ENCODE peak calls at places on chromosome 12, in six cellular contexts. J is PC-3, R is GM23248, U is neural progenitor cell, W is SK-N-SH, B is hepatocyte. Z is an unnamed sample.

GRCh38 chr12:107091989-107092641 is 1.2 kb downstream of the CRY1 start:
- DNase-seq in J (peak; percentile 97), R (peak; percentile 95), U (peak; percentile 85), W (peak; percentile 57), B (peak; percentile 91), Z (peak; percentile 20)

GRCh38 chr12:120669055-120669828 is 17.7 kb upstream of the MLEC start:
- DNase-seq in J (peak; percentile 37), R (peak; percentile 83), U (peak; percentile 62), W (peak; percentile 83), B (peak; percentile 65), Z (peak; percentile 72)

GRCh38 chr12:40078201-40078730 is 27.6 kb downstream of the SLC2A13 start:
- DNase-seq in J (no peak), R (peak; percentile 5), U (no peak), W (no peak), B (no peak), Z (no peak)

GRCh38 chr12:79174656-79175055 is 310.1 kb downstream of the SYT1 start:
- DNase-seq in J (peak; percentile 70), R (peak; percentile 79), U (no peak), W (no peak), B (peak; percentile 46), Z (peak; percentile 4)

GRCh38 chr12:52716061-52716460 is 12.7 kb upstream of the KRT77 start:
- DNase-seq in J (no peak), R (no peak), U (no peak), W (no peak), B (no peak), Z (no peak)

GRCh38 chr12:26195250-26195640 is at the start of gene SSPN:
- DNase-seq in J (peak; percentile 54), R (peak; percentile 64), U (peak; percentile 62), W (peak; percentile 80), B (peak; percentile 69), Z (no peak)

GRCh38 chr12:93361159-93361919 is 16.4 kb upstream of the NUDT4 start:
- DNase-seq in J (no peak), R (peak; percentile 89), U (no peak), W (no peak), B (no peak), Z (no peak)

GRCh38 chr12:119783787-119784186 is 93.3 kb downstream of the CIT start:
- DNase-seq in J (no peak), R (no peak), U (no peak), W (no peak), B (no peak), Z (no peak)

GRCh38 chr12:45216983-45217485 is 1.1 kb downstream of the ANO6 start:
- DNase-seq in J (peak; percentile 14), R (peak; percentile 47), U (no peak), W (peak; percentile 65), B (no peak), Z (peak; percentile 14)

GRCh38 chr12:64390275-64390851 is at the start of gene C12orf56:
- DNase-seq in J (no peak), R (peak; percentile 67), U (peak; percentile 55), W (no peak), B (peak; percentile 42), Z (no peak)

GRCh38 chr12:43637116-43637515 is 85.1 kb upstream of the ADAMTS20 start:
- DNase-seq in J (no peak), R (no peak), U (no peak), W (no peak), B (no peak), Z (no peak)

GRCh38 chr12:8658361-8658760 is 4.3 kb downstream of the MFAP5 start:
- DNase-seq in J (peak; percentile 3), R (peak; percentile 88), U (peak; percentile 34), W (no peak), B (no peak), Z (no peak)

GRCh38 chr12:40692617-40693502 is 621 bp downstream of the CNTN1 start:
- DNase-seq in J (no peak), R (peak; percentile 36), U (peak; percentile 37), W (peak; percentile 66), B (peak; percentile 25), Z (no peak)

GRCh38 chr12:93571854-93572711 is at the start of gene SOCS2:
- DNase-seq in J (peak; percentile 20), R (peak; percentile 75), U (peak; percentile 80), W (peak; percentile 84), B (peak; percentile 63), Z (no peak)

GRCh38 chr12:113214938-113215400 is 6.3 kb upstream of the TPCN1 start:
- DNase-seq in J (peak; percentile 99), R (peak; percentile 99), U (no peak), W (peak; percentile 45), B (peak; percentile 63), Z (peak; percentile 76)

GRCh38 chr12:70645494-70646317 is 8.5 kb upstream of the PTPRB start:
- DNase-seq in J (peak; percentile 97), R (peak; percentile 96), U (no peak), W (no peak), B (peak; percentile 52), Z (no peak)

GRCh38 chr12:18430425-18431048 is 169.2 kb downstream of the PIK3C2G start:
- DNase-seq in J (peak; percentile 69), R (peak; percentile 76), U (peak; percentile 80), W (peak; percentile 30), B (peak; percentile 69), Z (peak; percentile 29)

GRCh38 chr12:101001669-101002068 is 207.1 kb downstream of the ANO4 start:
- DNase-seq in J (peak; percentile 65), R (no peak), U (no peak), W (no peak), B (no peak), Z (no peak)

GRCh38 chr12:106174876-106175275 is 36.1 kb upstream of the NUAK1 start:
- DNase-seq in J (no peak), R (no peak), U (no peak), W (no peak), B (no peak), Z (no peak)

GRCh38 chr12:97595936-97596335 is 133.3 kb downstream of the RMST start:
- DNase-seq in J (peak; percentile 77), R (no peak), U (no peak), W (no peak), B (no peak), Z (no peak)

GRCh38 chr12:11860026-11860425 is 210.6 kb downstream of the ETV6 start:
- DNase-seq in J (no peak), R (no peak), U (no peak), W (no peak), B (no peak), Z (no peak)

DNA sequence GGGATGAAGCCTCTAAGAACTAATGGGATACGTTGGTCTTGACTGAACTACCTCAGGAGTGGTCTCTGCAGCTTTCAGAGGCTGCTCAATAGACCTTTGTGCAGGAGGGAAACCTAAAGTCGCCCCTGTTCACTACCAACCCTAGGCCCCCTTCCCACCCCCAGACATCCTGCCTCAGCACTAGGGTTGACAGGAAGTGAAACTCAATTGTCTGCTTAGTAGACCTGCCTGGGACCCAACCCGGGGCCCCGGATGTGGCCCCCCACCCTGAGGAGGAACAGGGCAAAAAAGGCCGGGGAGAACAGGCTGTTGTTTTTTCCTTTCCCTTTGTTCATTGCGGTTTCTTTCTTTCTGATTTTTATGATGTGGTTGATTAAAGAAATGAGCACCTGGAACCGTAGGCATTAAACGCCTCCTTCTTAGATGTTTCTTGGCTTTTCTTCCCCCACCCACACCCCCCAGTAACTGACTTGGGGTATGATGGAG is 1.6 kb upstream of the DGKA start:
- DNase-seq in J (no peak), R (no peak), U (no peak), W (no peak), B (no peak), Z (peak; percentile 99)
- TF ChIP-seq EZH2phosphoT487 in J (no peak), R (no peak), U (no peak), W (no peak), B (no peak), Z (no peak)

GRCh38 chr12:48602192-48602989 is 32.5 kb upstream of the LALBA start:
- DNase-seq in J (no peak), R (no peak), U (no peak), W (no peak), B (no peak), Z (no peak)
- H2AFZ ChIP-seq in J (no peak overlapping the region), R (no peak overlapping the region), U (peak overlapping the region; percentile 88), W (no peak overlapping the region), B (no peak overlapping the region), Z (no peak overlapping the region)

GRCh38 chr12:6044082-6044481 is 80.4 kb downstream of the VWF start:
- DNase-seq in J (peak; percentile 64), R (peak; percentile 60), U (no peak), W (peak; percentile 39), B (no peak), Z (no peak)
- TF ChIP-seq EZH2phosphoT487 in J (no peak), R (no peak), U (no peak), W (no peak), B (no peak), Z (no peak)

DNA sequence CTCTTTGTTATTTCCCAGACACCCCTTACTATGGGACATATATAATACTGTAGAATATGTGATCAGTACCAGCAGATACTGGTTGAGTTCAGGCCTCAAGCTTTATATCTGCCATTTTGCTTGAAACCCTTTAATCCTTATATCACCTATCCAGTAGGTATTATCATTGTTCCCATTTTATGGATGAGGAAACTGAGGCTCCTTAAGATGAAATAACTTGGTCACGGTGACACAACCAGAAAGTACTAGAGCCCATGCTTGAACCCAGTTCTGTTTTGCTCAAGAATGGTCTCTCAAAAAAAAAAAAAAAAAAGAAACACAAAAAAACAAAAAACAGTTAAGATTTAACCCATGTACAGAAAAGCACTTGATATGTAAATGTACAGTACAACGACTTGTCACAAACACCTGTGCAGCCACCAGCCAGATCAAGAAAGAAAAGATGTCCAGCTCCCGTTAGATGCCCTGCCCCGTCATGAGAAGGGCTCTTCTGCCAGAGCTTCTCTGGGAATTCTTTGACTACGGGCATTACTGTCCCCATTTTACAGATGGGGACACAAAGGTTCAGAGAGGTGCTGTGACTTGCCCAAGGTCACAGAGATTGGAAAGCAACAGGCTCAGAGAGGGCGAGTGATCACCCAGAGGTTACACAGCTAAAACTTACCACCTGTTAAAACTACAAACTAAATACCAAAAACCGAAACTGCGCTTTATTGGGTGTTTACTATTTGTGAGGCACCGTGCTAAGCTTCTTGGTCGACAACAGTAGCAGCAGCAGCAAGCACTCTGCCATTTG is 669 bp upstream of the WSCD2 start:
- DNase-seq in J (no peak), R (no peak), U (no peak), W (no peak), B (no peak), Z (no peak)
- H2AFZ ChIP-seq in J (peak overlapping the region; percentile 48), R (no peak overlapping the region), U (no peak overlapping the region), W (no peak overlapping the region), B (peak overlapping the region; percentile 17), Z (no peak overlapping the region)